ENCODE peak calls at places on chromosomes 12 and 14, in six cellular contexts. Z is CD4-positive, alpha-beta T cell; B is endothelial cell; X is HCT116; H is mucosa of gallbladder; D is stimulated activated effector memory CD8-positive, alpha-beta T cell treated with anti-CD3 and anti-CD28 coated beads, Interleukin-12 subunit alpha, Interleukin-12 subunit beta, amount 100 ng/mL, for 72 hours. I is an unnamed sample.

GRCh38 chr14:80047761-80048160 is 163.5 kb downstream of the DIO2 start:
- DNase-seq in Z (no peak), B (no peak), X (no peak), H (no peak), D (no peak), I (no peak)

GRCh38 chr14:101705733-101706508 is 55.6 kb upstream of the PPP2R5C start:
- DNase-seq in Z (peak), B (no peak), X (no peak), H (peak), D (no peak), I (no peak)

GRCh38 chr12:6201775-6202292 is 1.6 kb downstream of the CD9 start:
- DNase-seq in Z (no peak), B (no peak), X (no peak), H (no peak), D (no peak), I (no peak)

GRCh38 chr14:24960816-24961215 is 89.1 kb downstream of the STXBP6 start:
- DNase-seq in Z (no peak), B (no peak), X (no peak), H (no peak), D (no peak), I (no peak)

GRCh38 chr14:23091294-23092225 is 3.4 kb downstream of the ACIN1 start:
- DNase-seq in Z (no peak), B (no peak), X (no peak), H (no peak), D (no peak), I (no peak)

GRCh38 chr14:23646648-23647549 is 10.7 kb downstream of the DHRS2 start:
- DNase-seq in Z (no peak), B (no peak), X (no peak), H (no peak), D (no peak), I (no peak)

GRCh38 chr12:110245278-110245868 is 35.7 kb upstream of the ATP2A2 start:
- DNase-seq in Z (peak), B (peak), X (no peak), H (peak), D (peak), I (no peak)

GRCh38 chr12:49358548-49359141 is 8.6 kb upstream of the SPATS2 start:
- DNase-seq in Z (no peak), B (peak), X (peak), H (no peak), D (no peak), I (peak)

GRCh38 chr12:74538491-74539258 is 1.0 kb downstream of the ATXN7L3B start:
- DNase-seq in Z (peak), B (no peak), X (no peak), H (no peak), D (no peak), I (no peak)

GRCh38 chr14:101235042-101235871 is 326.0 kb upstream of the DIO3 start:
- DNase-seq in Z (peak), B (peak), X (peak), H (peak), D (no peak), I (peak)

GRCh38 chr14:61368061-61368710 is 46.8 kb downstream of the PRKCH start:
- DNase-seq in Z (no peak), B (no peak), X (no peak), H (no peak), D (no peak), I (no peak)

GRCh38 chr14:58815781-58816297 is 178.1 kb downstream of the DACT1 start:
- DNase-seq in Z (no peak), B (no peak), X (no peak), H (no peak), D (no peak), I (no peak)

GRCh38 chr12:132399092-132400010 is 70.0 kb upstream of the GALNT9 start:
- DNase-seq in Z (no peak), B (no peak), X (no peak), H (no peak), D (no peak), I (no peak)

GRCh38 chr12:109813810-109814416 is 19.3 kb downstream of the TRPV4 start:
- DNase-seq in Z (no peak), B (no peak), X (no peak), H (no peak), D (no peak), I (no peak)

GRCh38 chr12:89750821-89751227 is 42.2 kb upstream of the ATP2B1 start:
- DNase-seq in Z (no peak), B (no peak), X (no peak), H (no peak), D (no peak), I (no peak)

GRCh38 chr12:66197413-66198055 is 8.5 kb downstream of the IRAK3 start:
- DNase-seq in Z (no peak), B (no peak), X (no peak), H (no peak), D (no peak), I (no peak)

I was measured in GM12891.